ENCODE peak calls at places on chromosomes 1 and 21, in seven cellular contexts. F is naive thymus-derived CD4-positive, alpha-beta T cell; H is IMR-90; B is psoas muscle; V is neural progenitor cell; N is stomach; X is choroid plexus epithelial cell. Y is an unnamed sample.

GRCh38 chr1:85898861-85899260 is 190.6 kb upstream of the ZNHIT6 start:
- DNase-seq in F (no peak), H (peak), B (no peak), V (no peak), N (no peak), X (peak), Y (peak)

GRCh38 chr21:46347791-46348381 is 23.9 kb downstream of the PCNT start:
- DNase-seq in F (no peak), H (no peak), B (peak), V (no peak), N (no peak), X (no peak), Y (peak)

GRCh38 chr1:183281553-183282091 is 95.6 kb downstream of the LAMC2 start:
- DNase-seq in F (peak), H (peak), B (peak), V (peak), N (peak), X (peak), Y (peak)

GRCh38 chr21:32308696-32309095 is 10.0 kb downstream of the MRAP start:
- DNase-seq in F (no peak), H (no peak), B (no peak), V (no peak), N (no peak), X (no peak), Y (no peak)

GRCh38 chr1:200118779-200119505 is 91.4 kb downstream of the NR5A2 start:
- DNase-seq in F (no peak), H (no peak), B (no peak), V (no peak), N (no peak), X (no peak), Y (no peak)

GRCh38 chr1:205504311-205505075 is at the start of gene CDK18:
- DNase-seq in F (peak), H (no peak), B (peak), V (peak), N (peak), X (peak), Y (no peak)

GRCh38 chr1:62689524-62689923 is 1.3 kb upstream of the DOCK7 start:
- DNase-seq in F (no peak), H (peak), B (no peak), V (no peak), N (no peak), X (peak), Y (peak)

GRCh38 chr1:203760506-203760905 is 4.5 kb upstream of the LAX1 start:
- DNase-seq in F (no peak), H (no peak), B (no peak), V (no peak), N (no peak), X (no peak), Y (no peak)

GRCh38 chr1:199460933-199461332 is 566.6 kb upstream of the NR5A2 start:
- DNase-seq in F (no peak), H (peak), B (no peak), V (no peak), N (no peak), X (peak), Y (no peak)

GRCh38 chr21:33028759-33029511 is 3.2 kb downstream of the OLIG2 start:
- DNase-seq in F (no peak), H (peak), B (no peak), V (peak), N (no peak), X (no peak), Y (no peak)

GRCh38 chr1:240595476-240595875 is 16.5 kb downstream of the GREM2 start:
- DNase-seq in F (no peak), H (no peak), B (no peak), V (no peak), N (no peak), X (no peak), Y (no peak)

GRCh38 chr1:78839704-78840277 is 166.7 kb downstream of the ADGRL4 start:
- DNase-seq in F (no peak), H (peak), B (no peak), V (peak), N (peak), X (peak), Y (peak)

GRCh38 chr1:41442697-41443251 is 41.7 kb downstream of the EDN2 start:
- DNase-seq in F (no peak), H (no peak), B (no peak), V (no peak), N (no peak), X (no peak), Y (no peak)

GRCh38 chr1:150165622-150166612 is 16.2 kb downstream of the PLEKHO1 start:
- DNase-seq in F (peak), H (peak), B (no peak), V (peak), N (peak), X (peak), Y (peak)

GRCh38 chr1:208041505-208041904 is 130.6 kb upstream of the CD34 start:
- DNase-seq in F (no peak), H (no peak), B (no peak), V (no peak), N (no peak), X (no peak), Y (no peak)

GRCh38 chr1:229148041-229148671 is 122.8 kb upstream of the RAB4A start:
- DNase-seq in F (no peak), H (no peak), B (no peak), V (peak), N (peak), X (peak), Y (no peak)

GRCh38 chr1:3032970-3033794 is 11.9 kb downstream of the ACTRT2 start:
- DNase-seq in F (peak), H (no peak), B (no peak), V (no peak), N (no peak), X (no peak), Y (no peak)

GRCh38 chr1:195898924-195899323 is 709.3 kb downstream of the KCNT2 start:
- DNase-seq in F (no peak), H (no peak), B (no peak), V (no peak), N (no peak), X (peak), Y (no peak)

GRCh38 chr1:224182057-224182865 is 779 bp upstream of the DEGS1 start:
- DNase-seq in F (peak), H (no peak), B (no peak), V (no peak), N (peak), X (no peak), Y (no peak)

GRCh38 chr1:76299036-76299435 is 224.5 kb downstream of the ST6GALNAC3 start:
- DNase-seq in F (no peak), H (no peak), B (no peak), V (no peak), N (no peak), X (no peak), Y (no peak)

GRCh38 chr1:70666381-70667140 is 255.5 kb downstream of the CTH start:
- DNase-seq in F (no peak), H (no peak), B (no peak), V (no peak), N (no peak), X (no peak), Y (no peak)

GRCh38 chr21:36135391-36136094 is 664 bp downstream of the CBR3 start:
- DNase-seq in F (peak), H (peak), B (peak), V (peak), N (peak), X (peak), Y (peak)

GRCh38 chr1:243416510-243416909 is 160.7 kb downstream of the SDCCAG8 start:
- DNase-seq in F (no peak), H (no peak), B (no peak), V (no peak), N (no peak), X (no peak), Y (no peak)

GRCh38 chr1:243420369-243420768 is 164.5 kb downstream of the SDCCAG8 start:
- DNase-seq in F (no peak), H (no peak), B (no peak), V (no peak), N (no peak), X (no peak), Y (no peak)

GRCh38 chr1:243421784-243422183 is 165.9 kb downstream of the SDCCAG8 start:
- DNase-seq in F (peak), H (peak), B (no peak), V (peak), N (peak), X (peak), Y (peak)

GRCh38 chr1:243422362-243422761 is 166.5 kb downstream of the SDCCAG8 start:
- DNase-seq in F (no peak), H (no peak), B (no peak), V (no peak), N (no peak), X (no peak), Y (no peak)

GRCh38 chr1:243420968-243421675 is 165.3 kb downstream of the SDCCAG8 start:
- DNase-seq in F (no peak), H (no peak), B (no peak), V (no peak), N (no peak), X (peak), Y (no peak)
- H3K4me3 ChIP-seq in F (peak), H (no peak), B (peak), V (no peak), N (peak), X (peak), Y (no peak)

DNA sequence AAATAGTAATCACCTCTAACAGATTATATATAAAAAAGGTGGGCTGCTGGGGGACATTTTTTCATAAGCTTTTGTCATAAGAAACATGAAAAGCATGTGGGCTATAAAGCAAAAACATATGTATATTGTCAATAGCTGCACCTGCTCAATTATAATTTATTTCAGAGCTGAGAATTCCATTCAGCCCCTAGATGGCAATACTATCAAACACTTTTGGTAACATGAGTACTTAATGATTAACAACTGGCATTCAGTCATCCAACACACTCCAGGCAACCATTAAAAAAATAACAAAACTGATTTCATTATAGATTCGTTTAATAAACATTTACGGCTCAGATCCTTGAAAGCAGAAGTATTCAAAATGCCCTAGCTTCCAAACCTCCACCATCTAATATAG is 115.1 kb downstream of the KCTD3 start:
- DNase-seq in F (no peak), H (peak), B (no peak), V (no peak), N (no peak), X (peak), Y (peak)
- H3K4me3 ChIP-seq in F (no peak), H (no peak), B (no peak), V (no peak), N (no peak), X (no peak), Y (no peak)

DNA sequence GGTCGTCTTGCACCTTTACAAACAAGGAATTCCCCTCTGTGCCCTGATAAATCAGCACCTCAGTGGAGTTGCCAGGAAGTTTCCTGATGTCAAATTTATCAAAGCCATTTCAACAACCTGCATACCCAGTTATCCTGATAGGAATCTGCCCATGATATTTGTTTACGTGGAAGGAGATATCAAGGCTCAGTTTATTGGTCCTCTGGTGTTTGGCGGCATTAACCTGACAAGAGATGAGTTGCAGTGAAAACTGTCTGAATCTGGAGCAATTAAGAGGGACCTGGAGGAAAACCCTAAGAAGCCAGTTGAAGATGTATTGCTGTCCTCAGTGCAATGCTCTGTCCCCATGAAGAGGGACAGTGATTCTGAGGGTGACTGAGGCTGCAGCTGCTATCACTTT is 38.3 kb downstream of the ZFYVE9 start:
- DNase-seq in F (no peak), H (no peak), B (no peak), V (no peak), N (no peak), X (no peak), Y (no peak)
- H3K4me3 ChIP-seq in F (no peak), H (no peak), B (no peak), V (no peak), N (no peak), X (no peak), Y (no peak)

DNA sequence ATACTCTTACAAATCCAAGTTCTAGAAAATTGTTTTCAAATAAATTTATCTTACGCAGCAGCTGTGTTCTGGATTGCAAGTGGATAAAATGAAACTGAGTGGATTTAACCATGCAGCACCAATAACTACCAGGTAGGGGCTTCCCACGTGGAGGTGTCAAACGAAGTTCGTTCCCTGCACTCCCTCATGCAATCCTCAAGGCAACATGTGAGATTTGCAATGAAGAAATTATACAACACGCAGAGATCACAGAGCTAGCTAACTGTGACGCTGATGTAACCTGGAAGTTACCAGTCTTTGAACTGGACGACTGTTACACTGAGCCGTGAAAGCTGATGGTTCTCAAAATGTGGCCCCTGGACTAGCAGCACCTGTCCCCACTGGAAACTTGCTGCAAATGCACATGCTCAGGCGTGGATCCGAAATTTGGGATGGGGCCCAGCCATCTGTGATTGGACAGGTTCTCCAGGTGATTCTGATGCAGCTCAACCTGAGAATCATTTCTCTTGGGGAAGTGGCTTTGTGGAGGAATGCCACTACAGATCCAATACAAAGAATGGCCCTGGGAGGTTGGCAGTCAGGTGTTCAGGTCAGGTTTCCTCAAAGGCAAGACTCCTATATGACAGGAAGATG is 36.3 kb downstream of the RSPH1 start:
- DNase-seq in F (no peak), H (no peak), B (no peak), V (no peak), N (no peak), X (no peak), Y (no peak)
- H3K4me3 ChIP-seq in F (no peak), H (no peak), B (no peak), V (no peak), N (no peak), X (no peak), Y (no peak)

GRCh38 chr1:6488602-6489382 is 2.7 kb downstream of the PLEKHG5 start:
- DNase-seq in F (no peak), H (no peak), B (no peak), V (no peak), N (peak), X (no peak), Y (no peak)
- H3K4me3 ChIP-seq in F (no peak), H (no peak), B (no peak), V (no peak), N (no peak), X (no peak), Y (no peak)

GRCh38 chr1:234413975-234414374 is 40.7 kb downstream of the COA6 start:
- DNase-seq in F (no peak), H (no peak), B (no peak), V (no peak), N (no peak), X (no peak), Y (no peak)
- H3K4me3 ChIP-seq in F (no peak), H (no peak), B (no peak), V (no peak), N (no peak), X (no peak), Y (no peak)

GRCh38 chr1:159853417-159853816 is 9.0 kb downstream of the VSIG8 start:
- DNase-seq in F (no peak), H (peak), B (no peak), V (no peak), N (no peak), X (peak), Y (no peak)
- H3K4me3 ChIP-seq in F (no peak), H (no peak), B (no peak), V (peak), N (peak), X (no peak), Y (no peak)

GRCh38 chr1:175797576-175797975 is 54.2 kb upstream of the TNR start:
- DNase-seq in F (no peak), H (no peak), B (no peak), V (no peak), N (no peak), X (no peak), Y (no peak)
- H3K4me3 ChIP-seq in F (no peak), H (no peak), B (no peak), V (no peak), N (no peak), X (no peak), Y (no peak)

GRCh38 chr1:26360807-26361604 is 7.1 kb upstream of the CRYBG2 start:
- DNase-seq in F (no peak), H (no peak), B (no peak), V (no peak), N (no peak), X (no peak), Y (no peak)
- H3K4me3 ChIP-seq in F (peak), H (no peak), B (peak), V (peak), N (peak), X (peak), Y (no peak)

Y was measured in fibroblast of mammary gland.